ENCODE peak calls at places on chromosomes 11 and 22, in nine cellular contexts. L is heart right ventricle, J is choroid plexus epithelial cell, S is fibroblast of lung, F is pancreas, M is bronchial epithelial cell, I is tibial artery, K is breast epithelium, Y is neural crest cell. W is an unnamed sample.
A peak's percentile ranks its signal among the peaks of the same experiment; 100 is the strongest.

GRCh38 chr11:112623057-112623456 is 338.2 kb upstream of the NCAM1 start:
- DNase-seq in I (no peak), M (no peak), F (no peak), Y (no peak), K (no peak), S (no peak), L (no peak), J (no peak), W (no peak)

GRCh38 chr11:35390737-35391682 is 28.3 kb downstream of the SLC1A2 start:
- DNase-seq in I (no peak), K (peak; percentile 29), F (peak; percentile 36), M (peak; percentile 92), L (no peak), Y (no peak), J (peak; percentile 83), S (peak; percentile 86), W (peak; percentile 28)

GRCh38 chr22:37818397-37819099 is 4.6 kb upstream of the GALR3 start:
- DNase-seq in L (peak; percentile 70), I (peak; percentile 46), M (peak; percentile 22), S (peak; percentile 51), F (peak; percentile 45), K (peak; percentile 32), J (peak; percentile 57), Y (no peak), W (peak; percentile 66)

GRCh38 chr11:45233121-45233803 is 52.9 kb downstream of the SYT13 start:
- DNase-seq in K (peak; percentile 33), L (peak; percentile 71), F (peak; percentile 48), I (peak; percentile 67), J (peak; percentile 75), Y (peak; percentile 79), M (peak; percentile 39), S (peak; percentile 59), W (peak; percentile 79)

GRCh38 chr11:35014352-35014751 is 97.9 kb downstream of the PDHX start:
- DNase-seq in J (peak; percentile 88), K (no peak), I (no peak), S (peak; percentile 86), F (no peak), L (no peak), M (peak; percentile 68), Y (no peak), W (no peak)

GRCh38 chr11:46352063-46352841 is 5.0 kb downstream of the DGKZ start:
- DNase-seq in K (peak; percentile 69), Y (peak; percentile 72), F (peak; percentile 85), L (peak; percentile 66), S (peak; percentile 32), J (peak; percentile 69), M (no peak), I (no peak), W (peak; percentile 30)

GRCh38 chr11:69480547-69481392 is 693 bp upstream of the LINC01488 start:
- DNase-seq in L (peak; percentile 74), M (no peak), Y (no peak), S (no peak), I (no peak), K (no peak), J (peak; percentile 60), F (peak; percentile 27), W (peak; percentile 32)

GRCh38 chr11:2788751-2789140 is 89.0 kb upstream of the KCNQ1OT1 start:
- DNase-seq in F (no peak), S (no peak), L (no peak), M (no peak), Y (no peak), I (no peak), K (peak; percentile 7), J (no peak), W (no peak)

GRCh38 chr11:103413266-103413888 is 304.2 kb downstream of the DYNC2H1 start:
- DNase-seq in J (peak; percentile 44), S (peak; percentile 38), K (no peak), I (no peak), Y (no peak), M (no peak), L (no peak), F (no peak), W (no peak)

GRCh38 chr11:86672007-86672621 is at the start of gene ME3:
- DNase-seq in L (peak; percentile 73), I (peak; percentile 72), M (no peak), Y (peak; percentile 38), S (peak; percentile 59), F (peak; percentile 76), J (peak; percentile 64), K (peak; percentile 54), W (peak; percentile 71)

GRCh38 chr11:19520681-19521080 is 192.0 kb upstream of the NAV2 start:
- DNase-seq in S (no peak), K (no peak), I (no peak), M (no peak), L (no peak), Y (no peak), F (no peak), J (no peak), W (no peak)

GRCh38 chr11:36405585-36406367 is 104.3 kb downstream of the TRAF6 start:
- DNase-seq in Y (no peak), K (no peak), S (no peak), L (no peak), M (no peak), F (no peak), I (no peak), J (no peak), W (no peak)

GRCh38 chr11:62001450-62002178 is 34.2 kb upstream of the FTH1 start:
- DNase-seq in Y (no peak), S (peak; percentile 46), M (no peak), I (no peak), L (peak; percentile 26), K (no peak), J (peak; percentile 78), F (peak; percentile 78), W (peak; percentile 55)

GRCh38 chr11:31582697-31583096 is 73.1 kb downstream of the ELP4 start:
- DNase-seq in L (no peak), K (no peak), M (no peak), I (no peak), J (peak; percentile 1), Y (no peak), F (no peak), S (no peak), W (no peak)

GRCh38 chr11:28026634-28027290 is 81.2 kb downstream of the KIF18A start:
- DNase-seq in Y (no peak), M (no peak), F (no peak), L (no peak), S (no peak), I (no peak), K (no peak), J (no peak), W (no peak)

GRCh38 chr11:59758638-59759037 is 3.5 kb downstream of the STX3 start:
- DNase-seq in K (no peak), I (no peak), M (no peak), F (no peak), L (no peak), Y (no peak), J (no peak), S (no peak), W (no peak)
- TF ChIP-seq CTCF in K (no peak), I (no peak), M (no peak), F (no peak), L (no peak), Y (no peak), J (no peak), S (no peak), W (no peak)

GRCh38 chr11:123561046-123561781 is 93.2 kb downstream of the SCN3B start:
- DNase-seq in M (peak; percentile 31), Y (no peak), S (no peak), L (no peak), K (peak; percentile 40), J (peak; percentile 50), I (no peak), F (peak; percentile 38), W (peak; percentile 48)
- TF ChIP-seq CTCF in M (peak; percentile 65), Y (peak; percentile 43), S (no peak), L (peak; percentile 18), K (no peak), J (peak; percentile 45), I (no peak), F (peak; percentile 27), W (peak; percentile 19)

DNA sequence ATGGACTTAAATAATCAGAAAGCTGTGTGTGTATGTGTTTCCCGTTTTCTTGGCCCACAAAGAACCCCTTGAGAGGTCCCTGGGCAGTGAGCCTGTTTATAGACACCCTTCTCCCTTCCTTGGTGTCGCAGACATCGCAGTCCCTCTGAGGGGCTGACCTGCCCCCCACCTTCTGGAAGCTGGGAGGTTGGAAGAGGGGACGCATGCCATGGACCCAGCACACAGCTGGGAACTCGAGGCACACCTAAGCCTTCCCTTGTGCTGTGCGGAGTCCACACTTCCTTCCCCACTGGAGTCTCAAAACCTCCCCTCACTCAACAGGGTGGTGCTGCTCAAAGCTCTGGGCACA is 514 bp upstream of the APOBEC3B start:
- DNase-seq in M (no peak), I (no peak), J (no peak), K (no peak), L (no peak), F (peak; percentile 23), S (no peak), Y (no peak), W (no peak)
- TF ChIP-seq CTCF in M (no peak), I (no peak), J (no peak), K (no peak), L (no peak), F (no peak), S (no peak), Y (no peak), W (no peak)

DNA sequence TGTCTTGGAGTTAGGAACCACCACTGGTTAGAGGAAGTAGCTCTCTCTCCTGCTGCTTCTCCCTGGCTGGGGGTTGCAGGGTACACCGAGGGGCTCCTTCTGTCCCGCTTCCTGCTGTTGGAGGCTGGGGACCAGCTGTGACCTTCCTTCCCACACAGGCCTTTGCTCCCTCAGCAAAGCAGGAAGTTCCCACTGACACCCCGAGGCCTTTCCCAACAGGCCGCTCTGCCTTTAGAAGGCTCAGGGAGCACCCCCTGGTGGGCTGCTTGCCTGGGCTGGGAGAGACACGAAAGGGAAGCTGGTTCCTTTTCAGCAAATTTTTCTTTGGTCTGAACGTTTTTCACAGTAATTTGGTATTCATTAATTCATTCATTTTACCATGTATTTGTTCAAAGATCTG is 527.9 kb upstream of the B3GAT1 start:
- DNase-seq in F (no peak), K (no peak), Y (peak; percentile 44), S (no peak), J (peak; percentile 56), M (no peak), I (no peak), L (peak; percentile 25), W (no peak)
- TF ChIP-seq CTCF in F (no peak), K (no peak), Y (peak; percentile 59), S (no peak), J (peak; percentile 66), M (no peak), I (no peak), L (peak; percentile 24), W (no peak)

DNA sequence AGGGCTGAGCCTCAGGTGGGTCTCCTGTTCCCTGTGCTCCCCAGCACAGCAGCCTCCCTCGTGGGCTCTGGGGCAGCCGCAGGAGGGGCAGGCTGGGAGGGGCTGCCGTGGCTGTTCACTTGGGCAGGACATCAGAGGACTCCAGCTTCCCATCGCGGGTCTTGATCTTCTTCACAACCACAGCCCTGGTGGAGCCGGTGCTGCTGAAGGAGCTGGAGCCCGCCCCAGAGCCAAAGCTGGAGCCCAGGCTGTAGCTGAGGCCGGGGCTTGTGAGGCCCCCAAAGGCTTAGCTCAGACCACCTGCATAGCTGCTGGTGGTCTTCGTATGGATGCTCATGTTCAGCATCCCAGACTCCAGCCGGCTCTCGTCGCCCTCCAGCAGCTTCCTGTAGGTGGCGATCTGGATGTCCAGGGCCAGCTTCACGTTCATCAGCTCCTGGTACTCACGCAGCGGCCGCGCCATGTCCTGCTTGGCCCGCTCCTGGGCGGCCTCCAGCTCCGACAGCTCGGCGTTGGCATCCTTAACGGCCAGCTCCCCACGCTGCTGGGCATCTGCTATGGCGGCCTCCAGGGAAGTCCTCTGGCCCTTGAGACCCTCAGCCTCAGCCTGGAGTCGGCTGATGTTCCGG is 126.1 kb downstream of the NECTIN1 start:
- DNase-seq in S (no peak), J (no peak), Y (no peak), I (no peak), L (no peak), M (no peak), F (no peak), K (no peak), W (no peak)
- TF ChIP-seq CTCF in S (no peak), J (peak; percentile 33), Y (no peak), I (no peak), L (no peak), M (peak; percentile 9), F (no peak), K (no peak), W (no peak)